ENCODE peak calls at places on chromosomes 13 and 19, in six cellular contexts. One of them, this sample, is unnamed.

GRCh38 chr19:821228-821975 is at the start of gene PLPPR3:
- DNase-seq in H1: peak
- DNase-seq in neural progenitor cell: peak
- DNase-seq in OCI-LY7: no peak
- DNase-seq in breast epithelium: no peak
- DNase-seq in tibial nerve: no peak
- DNase-seq in this sample: no peak

GRCh38 chr19:58332697-58333096 is 5.9 kb downstream of the ZSCAN22 start:
- DNase-seq in H1: no peak
- DNase-seq in neural progenitor cell: no peak
- DNase-seq in OCI-LY7: no peak
- DNase-seq in breast epithelium: no peak
- DNase-seq in tibial nerve: no peak
- DNase-seq in this sample: no peak

GRCh38 chr13:22929391-22930126 is 251.2 kb upstream of the SGCG start:
- DNase-seq in H1: no peak
- DNase-seq in neural progenitor cell: no peak
- DNase-seq in OCI-LY7: no peak
- DNase-seq in breast epithelium: no peak
- DNase-seq in tibial nerve: no peak
- DNase-seq in this sample: no peak

GRCh38 chr13:30331331-30331771 is 24.0 kb upstream of the KATNAL1 start:
- DNase-seq in H1: no peak
- DNase-seq in neural progenitor cell: no peak
- DNase-seq in OCI-LY7: peak
- DNase-seq in breast epithelium: no peak
- DNase-seq in tibial nerve: no peak
- DNase-seq in this sample: no peak

GRCh38 chr13:41456768-41457588 is at the start of gene RGCC:
- DNase-seq in H1: peak
- DNase-seq in neural progenitor cell: peak
- DNase-seq in OCI-LY7: peak
- DNase-seq in breast epithelium: peak
- DNase-seq in tibial nerve: peak
- DNase-seq in this sample: peak

GRCh38 chr19:8655340-8655709 is 24.9 kb downstream of the NFILZ start:
- DNase-seq in H1: no peak
- DNase-seq in neural progenitor cell: no peak
- DNase-seq in OCI-LY7: peak
- DNase-seq in breast epithelium: no peak
- DNase-seq in tibial nerve: no peak
- DNase-seq in this sample: no peak

GRCh38 chr19:33628921-33629825 is 7.4 kb downstream of the CHST8 start:
- DNase-seq in H1: no peak
- DNase-seq in neural progenitor cell: no peak
- DNase-seq in OCI-LY7: no peak
- DNase-seq in breast epithelium: no peak
- DNase-seq in tibial nerve: no peak
- DNase-seq in this sample: no peak

GRCh38 chr13:27922974-27923612 is 3.3 kb downstream of the PDX1 start:
- DNase-seq in H1: no peak
- DNase-seq in neural progenitor cell: no peak
- DNase-seq in OCI-LY7: no peak
- DNase-seq in breast epithelium: no peak
- DNase-seq in tibial nerve: no peak
- DNase-seq in this sample: no peak

GRCh38 chr19:18587962-18588610 is 512 bp upstream of the REX1BD start:
- DNase-seq in H1: no peak
- DNase-seq in neural progenitor cell: no peak
- DNase-seq in OCI-LY7: no peak
- DNase-seq in breast epithelium: no peak
- DNase-seq in tibial nerve: no peak
- DNase-seq in this sample: no peak

GRCh38 chr13:99258210-99258860 is at the start of gene GPR18:
- DNase-seq in H1: no peak
- DNase-seq in neural progenitor cell: no peak
- DNase-seq in OCI-LY7: peak
- DNase-seq in breast epithelium: no peak
- DNase-seq in tibial nerve: no peak
- DNase-seq in this sample: no peak

GRCh38 chr13:105665284-105665683 is 870.2 kb downstream of the EFNB2 start:
- DNase-seq in H1: no peak
- DNase-seq in neural progenitor cell: no peak
- DNase-seq in OCI-LY7: no peak
- DNase-seq in breast epithelium: no peak
- DNase-seq in tibial nerve: no peak
- DNase-seq in this sample: no peak

GRCh38 chr19:33863436-33863835 is 66.8 kb downstream of the KCTD15 start:
- DNase-seq in H1: no peak
- DNase-seq in neural progenitor cell: no peak
- DNase-seq in OCI-LY7: no peak
- DNase-seq in breast epithelium: peak
- DNase-seq in tibial nerve: no peak
- DNase-seq in this sample: no peak

GRCh38 chr13:44764334-44764733 is 188.2 kb upstream of the TSC22D1 start:
- DNase-seq in H1: no peak
- DNase-seq in neural progenitor cell: peak
- DNase-seq in OCI-LY7: no peak
- DNase-seq in breast epithelium: no peak
- DNase-seq in tibial nerve: no peak
- DNase-seq in this sample: no peak

GRCh38 chr13:77516342-77516789 is 19.1 kb upstream of the SCEL start:
- DNase-seq in H1: no peak
- DNase-seq in neural progenitor cell: no peak
- DNase-seq in OCI-LY7: no peak
- DNase-seq in breast epithelium: no peak
- DNase-seq in tibial nerve: no peak
- DNase-seq in this sample: no peak

GRCh38 chr13:40624338-40624737 is 42.1 kb downstream of the FOXO1 start:
- DNase-seq in H1: no peak
- DNase-seq in neural progenitor cell: no peak
- DNase-seq in OCI-LY7: no peak
- DNase-seq in breast epithelium: no peak
- DNase-seq in tibial nerve: no peak
- DNase-seq in this sample: no peak

GRCh38 chr13:77230560-77230959 is 96.3 kb downstream of the MYCBP2 start:
- DNase-seq in H1: no peak
- DNase-seq in neural progenitor cell: no peak
- DNase-seq in OCI-LY7: no peak
- DNase-seq in breast epithelium: no peak
- DNase-seq in tibial nerve: no peak
- DNase-seq in this sample: no peak

GRCh38 chr19:7676854-7677253 is at the start of gene MCEMP1:
- DNase-seq in H1: no peak
- DNase-seq in neural progenitor cell: no peak
- DNase-seq in OCI-LY7: no peak
- DNase-seq in breast epithelium: no peak
- DNase-seq in tibial nerve: no peak
- DNase-seq in this sample: no peak

GRCh38 chr13:70391678-70392077 is 283.4 kb upstream of the KLHL1 start:
- DNase-seq in H1: no peak
- DNase-seq in neural progenitor cell: no peak
- DNase-seq in OCI-LY7: no peak
- DNase-seq in breast epithelium: no peak
- DNase-seq in tibial nerve: no peak
- DNase-seq in this sample: no peak

GRCh38 chr13:32475403-32475802 is 47.5 kb upstream of the N4BP2L1 start:
- DNase-seq in H1: no peak
- DNase-seq in neural progenitor cell: peak
- DNase-seq in OCI-LY7: no peak
- DNase-seq in breast epithelium: no peak
- DNase-seq in tibial nerve: no peak
- DNase-seq in this sample: no peak

GRCh38 chr13:51668580-51669195 is 84.4 kb downstream of the WDFY2 start:
- DNase-seq in H1: no peak
- DNase-seq in neural progenitor cell: no peak
- DNase-seq in OCI-LY7: no peak
- DNase-seq in breast epithelium: no peak
- DNase-seq in tibial nerve: no peak
- DNase-seq in this sample: no peak

GRCh38 chr13:27919934-27920676 is at the start of gene PDX1:
- DNase-seq in H1: peak
- DNase-seq in neural progenitor cell: peak
- DNase-seq in OCI-LY7: no peak
- DNase-seq in breast epithelium: no peak
- DNase-seq in tibial nerve: no peak
- DNase-seq in this sample: peak

GRCh38 chr19:30815889-30816580 is 443.9 kb downstream of the ZNF536 start:
- DNase-seq in H1: no peak
- DNase-seq in neural progenitor cell: no peak
- DNase-seq in OCI-LY7: no peak
- DNase-seq in breast epithelium: no peak
- DNase-seq in tibial nerve: no peak
- DNase-seq in this sample: no peak

GRCh38 chr13:60990032-60990733 is 425.5 kb downstream of the PCDH20 start:
- DNase-seq in H1: peak
- DNase-seq in neural progenitor cell: peak
- DNase-seq in OCI-LY7: peak
- DNase-seq in breast epithelium: no peak
- DNase-seq in tibial nerve: no peak
- DNase-seq in this sample: no peak

GRCh38 chr13:21625366-21625765 is 21.4 kb upstream of the MICU2 start:
- DNase-seq in H1: no peak
- DNase-seq in neural progenitor cell: no peak
- DNase-seq in OCI-LY7: peak
- DNase-seq in breast epithelium: no peak
- DNase-seq in tibial nerve: no peak
- DNase-seq in this sample: no peak

GRCh38 chr13:30431269-30431950 is 9.1 kb downstream of the UBE2L5 start:
- DNase-seq in H1: no peak
- DNase-seq in neural progenitor cell: no peak
- DNase-seq in OCI-LY7: no peak
- DNase-seq in breast epithelium: no peak
- DNase-seq in tibial nerve: no peak
- DNase-seq in this sample: no peak

GRCh38 chr13:26037302-26037701 is 14.5 kb downstream of the SHISA2 start:
- DNase-seq in H1: peak
- DNase-seq in neural progenitor cell: peak
- DNase-seq in OCI-LY7: peak
- DNase-seq in breast epithelium: no peak
- DNase-seq in tibial nerve: no peak
- DNase-seq in this sample: no peak

GRCh38 chr19:7953060-7953459 is 9.6 kb upstream of the TIMM44 start:
- DNase-seq in H1: no peak
- DNase-seq in neural progenitor cell: no peak
- DNase-seq in OCI-LY7: no peak
- DNase-seq in breast epithelium: no peak
- DNase-seq in tibial nerve: no peak
- DNase-seq in this sample: no peak

GRCh38 chr19:10419646-10420443 is 493 bp upstream of the PDE4A start:
- DNase-seq in H1: peak
- DNase-seq in neural progenitor cell: peak
- DNase-seq in OCI-LY7: peak
- DNase-seq in breast epithelium: no peak
- DNase-seq in tibial nerve: no peak
- DNase-seq in this sample: no peak

GRCh38 chr19:45419396-45419795 is 4.3 kb downstream of the ERCC1 start:
- DNase-seq in H1: no peak
- DNase-seq in neural progenitor cell: no peak
- DNase-seq in OCI-LY7: peak
- DNase-seq in breast epithelium: no peak
- DNase-seq in tibial nerve: no peak
- DNase-seq in this sample: no peak

GRCh38 chr19:55105237-55105636 is 12.2 kb downstream of the PPP1R12C start:
- DNase-seq in H1: no peak
- DNase-seq in neural progenitor cell: no peak
- DNase-seq in OCI-LY7: no peak
- DNase-seq in breast epithelium: no peak
- DNase-seq in tibial nerve: no peak
- DNase-seq in this sample: no peak

GRCh38 chr19:51993422-51993821 is 6.8 kb upstream of the ZNF350 start:
- DNase-seq in H1: no peak
- DNase-seq in neural progenitor cell: no peak
- DNase-seq in OCI-LY7: no peak
- DNase-seq in breast epithelium: no peak
- DNase-seq in tibial nerve: no peak
- DNase-seq in this sample: no peak

GRCh38 chr19:51994048-51994644 is 7.5 kb upstream of the ZNF350 start:
- DNase-seq in H1: no peak
- DNase-seq in neural progenitor cell: no peak
- DNase-seq in OCI-LY7: no peak
- DNase-seq in breast epithelium: no peak
- DNase-seq in tibial nerve: no peak
- DNase-seq in this sample: no peak
- H3K4me3 ChIP-seq in H1: no peak
- H3K4me3 ChIP-seq in neural progenitor cell: no peak
- H3K4me3 ChIP-seq in OCI-LY7: no peak
- H3K4me3 ChIP-seq in breast epithelium: no peak
- H3K4me3 ChIP-seq in tibial nerve: no peak
- H3K4me3 ChIP-seq in this sample: no peak

DNA sequence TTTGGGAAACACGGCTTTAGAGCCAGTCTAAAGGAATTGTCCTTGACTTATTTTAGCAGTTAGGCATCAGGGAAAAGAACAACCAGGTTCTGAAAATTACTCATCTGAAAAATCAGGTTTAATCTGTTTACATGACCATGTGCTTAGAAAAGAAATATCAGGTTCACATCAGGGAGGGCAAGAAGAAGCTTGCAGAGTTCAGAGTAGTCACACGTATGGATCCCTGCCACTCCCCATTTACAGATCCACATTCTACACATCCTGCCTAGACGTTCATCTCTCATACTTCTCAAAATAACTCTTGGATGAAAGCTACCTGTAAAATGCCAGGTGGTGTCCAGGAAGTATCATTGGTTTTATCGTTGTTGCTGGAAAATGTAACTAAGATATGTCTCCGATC is 14.0 kb upstream of the PHF11 start:
- DNase-seq in H1: no peak
- DNase-seq in neural progenitor cell: no peak
- DNase-seq in OCI-LY7: no peak
- DNase-seq in breast epithelium: no peak
- DNase-seq in tibial nerve: no peak
- DNase-seq in this sample: no peak
- TF ChIP-seq CTCF in H1: no peak
- TF ChIP-seq CTCF in neural progenitor cell: no peak
- TF ChIP-seq CTCF in OCI-LY7: no peak
- TF ChIP-seq CTCF in breast epithelium: no peak
- TF ChIP-seq CTCF in tibial nerve: no peak
- TF ChIP-seq CTCF in this sample: no peak

DNA sequence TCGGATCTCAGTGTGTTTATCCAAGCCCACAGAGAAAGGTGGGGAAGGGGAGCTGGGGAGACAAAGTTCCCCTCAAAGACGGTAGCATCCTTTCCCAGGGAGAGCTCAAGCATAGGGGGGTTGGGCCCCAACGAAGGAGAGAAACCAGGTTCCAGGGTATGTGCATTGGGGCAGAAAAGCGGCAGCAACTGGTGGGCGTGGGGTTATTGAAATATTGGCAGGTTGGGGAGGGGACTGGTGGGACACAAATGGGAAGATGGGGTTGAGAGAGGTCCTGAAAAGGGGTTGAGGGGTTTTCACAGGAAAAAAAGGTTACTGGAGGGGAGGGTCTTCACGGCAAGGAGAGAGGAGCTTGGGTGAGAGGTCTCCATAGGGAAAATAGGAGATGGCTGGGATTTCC is 1.0 kb downstream of the ASF1B start:
- DNase-seq in H1: no peak
- DNase-seq in neural progenitor cell: no peak
- DNase-seq in OCI-LY7: no peak
- DNase-seq in breast epithelium: no peak
- DNase-seq in tibial nerve: no peak
- DNase-seq in this sample: no peak
- H3K27ac ChIP-seq in H1: no peak
- H3K27ac ChIP-seq in neural progenitor cell: no peak
- H3K27ac ChIP-seq in OCI-LY7: peak
- H3K27ac ChIP-seq in breast epithelium: no peak
- H3K27ac ChIP-seq in tibial nerve: no peak
- H3K27ac ChIP-seq in this sample: no peak

GRCh38 chr13:49629947-49630346 is 1.6 kb downstream of the ARL11 start:
- DNase-seq in H1: no peak
- DNase-seq in neural progenitor cell: no peak
- DNase-seq in OCI-LY7: peak
- DNase-seq in breast epithelium: no peak
- DNase-seq in tibial nerve: no peak
- DNase-seq in this sample: no peak
- H3K4me3 ChIP-seq in H1: no peak
- H3K4me3 ChIP-seq in neural progenitor cell: no peak
- H3K4me3 ChIP-seq in OCI-LY7: peak
- H3K4me3 ChIP-seq in breast epithelium: no peak
- H3K4me3 ChIP-seq in tibial nerve: no peak
- H3K4me3 ChIP-seq in this sample: no peak

This sample was measured in heart right ventricle.